ENCODE peak calls at places on chromosomes 3 and 15, in seven cellular contexts. I is stimulated activated CD4-positive, alpha-beta T cell treated with anti-CD3 and anti-CD28 coated beads, Interleukin-1b, Interleukin-23, amount 100 ng/mL, for 1 hour; K is NAMALWA; V is Ammon's horn; S is neural crest cell; C is renal cortical epithelial cell; O is dermis blood vessel endothelial cell. L is an unnamed sample.
A peak's percentile ranks its signal among the peaks of the same experiment; 100 is the strongest.

GRCh38 chr3:168888781-168889180 is 774.7 kb downstream of the MECOM start:
- DNase-seq in I (no peak), K (no peak), V (no peak), S (no peak), C (no peak), O (no peak), L (no peak)

GRCh38 chr3:54083901-54084300 is 38.5 kb upstream of the CACNA2D3 start:
- DNase-seq in I (no peak), K (no peak), V (no peak), S (no peak), C (peak; percentile 81), O (no peak), L (no peak)

GRCh38 chr3:14552041-14552648 is 12.0 kb upstream of the GRIP2 start:
- DNase-seq in I (no peak), K (no peak), V (no peak), S (no peak), C (no peak), O (no peak), L (peak; percentile 6)

GRCh38 chr3:142027713-142028112 is 121.6 kb downstream of the TFDP2 start:
- DNase-seq in I (no peak), K (peak; percentile 87), V (peak; percentile 39), S (no peak), C (peak; percentile 69), O (peak; percentile 52), L (peak; percentile 46)

GRCh38 chr3:114447545-114447944 is 153.7 kb downstream of the TIGIT start:
- DNase-seq in I (no peak), K (peak; percentile 43), V (peak; percentile 36), S (no peak), C (no peak), O (no peak), L (no peak)

GRCh38 chr3:146521356-146521755 is 23.1 kb downstream of the PLSCR1 start:
- DNase-seq in I (no peak), K (no peak), V (no peak), S (no peak), C (no peak), O (no peak), L (no peak)

GRCh38 chr15:52803543-52804306 is 13.6 kb upstream of the ONECUT1 start:
- DNase-seq in I (no peak), K (no peak), V (no peak), S (no peak), C (no peak), O (no peak), L (no peak)

GRCh38 chr3:47984089-47984759 is 32.0 kb downstream of the MAP4 start:
- DNase-seq in I (no peak), K (no peak), V (no peak), S (no peak), C (peak; percentile 36), O (peak; percentile 39), L (peak; percentile 13)

GRCh38 chr15:68197661-68198437 is 7.3 kb downstream of the CALML4 start:
- DNase-seq in I (no peak), K (no peak), V (no peak), S (no peak), C (no peak), O (no peak), L (no peak)

GRCh38 chr3:23607184-23607847 is 198.4 kb upstream of the UBE2E1 start:
- DNase-seq in I (no peak), K (no peak), V (no peak), S (no peak), C (peak; percentile 57), O (no peak), L (peak; percentile 15)